ENCODE peak calls at places on chromosomes 3 and 15, in ten cellular contexts. E is activated CD4-positive, alpha-beta T cell treated with anti-CD3 and anti-CD28 coated beads for 48 hours; F is RCC 7860; L is upper lobe of right lung; Z is HCEC 1CT; N is osteocyte; D is ELR; I is NCI-H345; X is activated gamma-delta T cell treated with Interleukin-2 at 50 U/mL for 16 hours; Q is GM19239. Y is an unnamed sample.

GRCh38 chr3:128167973-128168674 is 14.8 kb downstream of the EEFSEC start:
- DNase-seq in X (no peak), I (no peak), L (no peak), Z (no peak), Q (no peak), D (no peak), F (no peak), E (no peak), N (no peak), Y (no peak)

GRCh38 chr3:24498391-24498790 is 3.7 kb upstream of the THRB start:
- DNase-seq in F (no peak), D (no peak), L (no peak), N (no peak), X (no peak), I (no peak), Q (no peak), Z (no peak), E (peak; percentile 13), Y (no peak)

GRCh38 chr3:5162102-5162501 is 25.4 kb upstream of the EDEM1 start:
- DNase-seq in N (no peak), E (no peak), L (no peak), Q (no peak), D (peak; percentile 80), X (no peak), Z (peak; percentile 64), F (peak; percentile 77), I (no peak), Y (no peak)

GRCh38 chr15:45225506-45226273 is 26.3 kb upstream of the SLC28A2 start:
- DNase-seq in D (no peak), X (no peak), N (no peak), Z (no peak), I (no peak), E (peak; percentile 13), Q (no peak), L (no peak), F (no peak), Y (no peak)

GRCh38 chr3:105285653-105286241 is 81.0 kb upstream of the ALCAM start:
- DNase-seq in X (no peak), D (no peak), L (no peak), I (no peak), N (no peak), Z (no peak), F (no peak), Q (no peak), E (no peak), Y (no peak)

GRCh38 chr15:77497942-77498361 is 77.3 kb downstream of the HMG20A start:
- DNase-seq in Q (no peak), F (no peak), I (no peak), D (no peak), L (no peak), N (no peak), X (no peak), E (no peak), Z (no peak), Y (no peak)

GRCh38 chr3:183884097-183884436 is 613 bp downstream of the PARL start:
- DNase-seq in Q (no peak), Z (no peak), F (no peak), E (no peak), L (no peak), D (no peak), N (no peak), X (no peak), I (no peak), Y (no peak)

GRCh38 chr3:55648591-55649318 is 161.6 kb upstream of the WNT5A start:
- DNase-seq in X (no peak), L (no peak), I (no peak), D (no peak), N (no peak), E (no peak), F (no peak), Z (no peak), Q (no peak), Y (no peak)

GRCh38 chr3:53457068-53457467 is 37.3 kb upstream of the CACNA1D start:
- DNase-seq in Q (no peak), X (no peak), I (no peak), F (no peak), D (no peak), E (no peak), N (no peak), Z (no peak), L (no peak), Y (no peak)